ENCODE peak calls at places on chromosomes 13 and 19, in eight cellular contexts. R is PC-3, C is left ventricle myocardium inferior, B is suprapubic skin, S is A549, V is gastrocnemius medialis, Z is upper lobe of left lung, G is endothelial cell of umbilical vein. L is an unnamed sample.

GRCh38 chr19:23052349-23052748 is 49.4 kb upstream of the ZNF728 start:
- DNase-seq in R (no peak), C (no peak), B (no peak), S (no peak), V (no peak), Z (no peak), G (no peak), L (no peak)

GRCh38 chr19:10122066-10122465 is 2.4 kb upstream of the EIF3G start:
- DNase-seq in R (peak; percentile 63), C (no peak), B (no peak), S (no peak), V (no peak), Z (no peak), G (peak; percentile 44), L (peak; percentile 80)

GRCh38 chr19:4970558-4971423 is 1.9 kb downstream of the KDM4B start:
- DNase-seq in R (peak; percentile 49), C (peak; percentile 53), B (peak; percentile 72), S (no peak), V (peak; percentile 68), Z (peak; percentile 60), G (peak; percentile 43), L (no peak)

GRCh38 chr19:6516018-6516658 is 14.0 kb upstream of the TUBB4A start:
- DNase-seq in R (peak; percentile 97), C (peak; percentile 95), B (peak; percentile 96), S (peak; percentile 96), V (peak; percentile 80), Z (peak; percentile 99), G (peak; percentile 97), L (peak; percentile 87)

GRCh38 chr13:26718146-26718545 is 42.4 kb downstream of the GPR12 start:
- DNase-seq in R (no peak), C (no peak), B (no peak), S (no peak), V (no peak), Z (no peak), G (no peak), L (no peak)

GRCh38 chr19:10935371-10936059 is 6.9 kb downstream of the TIMM29 start:
- DNase-seq in R (no peak), C (no peak), B (no peak), S (no peak), V (no peak), Z (no peak), G (no peak), L (no peak)

GRCh38 chr19:52492991-52493470 is 34.4 kb upstream of the ZNF808 start:
- DNase-seq in R (no peak), C (peak; percentile 15), B (no peak), S (no peak), V (no peak), Z (no peak), G (peak; percentile 2), L (no peak)

GRCh38 chr19:5355693-5356092 is 15.1 kb upstream of the PTPRS start:
- DNase-seq in R (no peak), C (no peak), B (no peak), S (no peak), V (no peak), Z (no peak), G (no peak), L (no peak)

GRCh38 chr13:108597943-108598342 is 31.5 kb upstream of the MYO16 start:
- DNase-seq in R (peak; percentile 43), C (no peak), B (no peak), S (peak; percentile 12), V (no peak), Z (no peak), G (no peak), L (no peak)

GRCh38 chr19:7874080-7874856 is at the start of gene PRR36:
- DNase-seq in R (peak; percentile 80), C (no peak), B (no peak), S (peak; percentile 56), V (no peak), Z (peak; percentile 84), G (peak; percentile 35), L (no peak)

GRCh38 chr19:2305424-2305823 is 2.5 kb downstream of the LINGO3 start:
- DNase-seq in R (no peak), C (no peak), B (peak; percentile 56), S (no peak), V (no peak), Z (no peak), G (no peak), L (no peak)

GRCh38 chr19:40090256-40091204 is at the start of gene ZNF780A:
- DNase-seq in R (peak; percentile 55), C (peak; percentile 78), B (peak; percentile 81), S (peak; percentile 89), V (peak; percentile 51), Z (peak; percentile 82), G (peak; percentile 80), L (peak; percentile 72)

GRCh38 chr19:50190439-50190891 is 13.0 kb upstream of the MYH14 start:
- DNase-seq in R (no peak), C (no peak), B (no peak), S (no peak), V (no peak), Z (no peak), G (no peak), L (no peak)

GRCh38 chr19:1175020-1175419 is 952 bp upstream of the SBNO2 start:
- DNase-seq in R (no peak), C (no peak), B (no peak), S (no peak), V (no peak), Z (no peak), G (no peak), L (no peak)

GRCh38 chr19:1172353-1173159 is 1.5 kb downstream of the SBNO2 start:
- DNase-seq in R (peak; percentile 58), C (no peak), B (peak; percentile 85), S (peak; percentile 54), V (peak; percentile 58), Z (peak; percentile 77), G (peak; percentile 30), L (peak; percentile 86)

GRCh38 chr19:1173160-1173844 is 766 bp downstream of the SBNO2 start:
- DNase-seq in R (no peak), C (no peak), B (peak; percentile 79), S (no peak), V (no peak), Z (no peak), G (no peak), L (peak; percentile 75)

GRCh38 chr19:1171755-1172352 is 2.2 kb downstream of the SBNO2 start:
- DNase-seq in R (peak; percentile 36), C (no peak), B (no peak), S (no peak), V (no peak), Z (no peak), G (no peak), L (no peak)

DNA sequence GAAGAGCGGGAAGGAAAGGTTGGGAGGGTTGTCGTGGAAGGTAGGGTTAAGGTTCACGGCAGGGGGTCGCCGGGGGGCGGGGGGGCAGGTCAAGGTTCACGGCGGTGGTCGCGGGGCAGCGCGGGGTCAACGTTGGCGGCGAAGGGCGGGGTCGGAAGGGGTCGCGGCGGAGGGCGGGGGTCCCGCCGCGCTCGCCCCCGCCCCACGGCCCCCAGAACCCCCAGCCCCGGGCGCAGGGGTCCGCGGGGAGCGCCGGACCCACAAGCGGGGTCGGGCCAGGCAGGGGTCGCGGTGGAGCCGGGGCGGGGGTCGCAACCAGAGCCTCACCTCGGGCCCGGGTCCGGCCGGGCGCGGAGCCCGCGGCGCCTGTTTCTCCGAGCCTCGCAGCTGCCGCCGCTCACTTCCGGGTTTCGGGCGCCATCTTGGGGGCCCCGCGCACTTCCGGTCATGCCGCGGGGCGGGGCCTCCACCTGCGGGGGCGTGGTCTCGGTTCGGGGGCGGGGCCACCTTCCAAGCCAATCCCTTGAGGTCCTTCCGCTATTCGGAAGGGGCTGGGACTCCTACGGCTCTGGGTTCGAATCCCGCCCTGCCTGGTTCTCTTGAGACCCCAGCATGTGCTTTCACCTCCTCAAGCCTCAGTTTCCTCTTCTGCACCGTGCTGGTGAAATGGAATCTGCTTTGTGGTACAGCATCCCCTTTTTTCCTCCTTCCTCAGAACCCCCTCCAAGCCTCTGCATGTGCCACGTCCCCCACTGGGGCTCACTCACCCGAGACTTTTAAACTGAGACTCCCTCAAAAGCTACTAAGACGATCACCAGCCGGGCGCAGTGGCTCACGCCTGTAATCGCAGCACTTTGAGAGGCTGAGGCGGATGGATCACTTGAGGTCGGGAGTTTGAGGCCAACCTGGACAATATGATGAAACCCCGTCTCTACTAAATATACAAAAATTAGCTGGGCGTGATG is at the start of gene SBNO2:
- DNase-seq in R (peak; percentile 84), C (peak; percentile 88), B (peak; percentile 93), S (peak; percentile 89), V (peak; percentile 72), Z (peak; percentile 88), G (peak; percentile 89), L (peak; percentile 91)
- TF ChIP-seq CTCF in R (no peak), C (no peak), B (no peak), S (no peak), V (no peak), Z (no peak), G (no peak), L (no peak)

GRCh38 chr13:112065521-112065866 is 1.5 kb upstream of the SOX1 start:
- DNase-seq in R (no peak), C (no peak), B (no peak), S (no peak), V (no peak), Z (no peak), G (no peak), L (no peak)
- H3K4me3 ChIP-seq in R (no peak overlapping the region), C (peak overlapping the region; percentile 61), B (no peak overlapping the region), S (no peak overlapping the region), V (no peak overlapping the region), Z (no peak overlapping the region), G (no peak overlapping the region), L (no peak overlapping the region)

GRCh38 chr13:112981361-112981905 is 12.4 kb downstream of the MCF2L start:
- DNase-seq in R (no peak), C (no peak), B (no peak), S (no peak), V (no peak), Z (no peak), G (no peak), L (no peak)
- H3K27ac ChIP-seq in R (no peak overlapping the region), C (peak overlapping the region; percentile 91), B (peak overlapping the region; percentile 4), S (no peak overlapping the region), V (peak overlapping the region; percentile 77), Z (peak overlapping the region; percentile 92), G (no peak overlapping the region), L (no peak overlapping the region)

GRCh38 chr13:24864579-24864978 is 100.6 kb downstream of the RNF17 start:
- DNase-seq in R (peak; percentile 55), C (no peak), B (no peak), S (no peak), V (no peak), Z (no peak), G (no peak), L (no peak)

GRCh38 chr13:24863748-24864540 is 100.0 kb downstream of the RNF17 start:
- DNase-seq in R (no peak), C (no peak), B (no peak), S (no peak), V (no peak), Z (no peak), G (no peak), L (no peak)

GRCh38 chr13:24866488-24866887 is 102.5 kb downstream of the RNF17 start:
- DNase-seq in R (no peak), C (no peak), B (no peak), S (no peak), V (no peak), Z (no peak), G (no peak), L (no peak)

GRCh38 chr13:24861617-24862362 is 97.8 kb downstream of the RNF17 start:
- DNase-seq in R (no peak), C (no peak), B (no peak), S (no peak), V (no peak), Z (no peak), G (no peak), L (no peak)

GRCh38 chr13:24865158-24865557 is 101.2 kb downstream of the RNF17 start:
- DNase-seq in R (peak; percentile 15), C (no peak), B (no peak), S (no peak), V (no peak), Z (no peak), G (no peak), L (no peak)
- TF ChIP-seq CTCF in R (no peak), C (peak; percentile 21), B (no peak), S (peak; percentile 31), V (no peak), Z (no peak), G (no peak), L (peak; percentile 6)